ENCODE peak calls at places on chromosomes 11 and 22, in nine cellular contexts. J, U, H, M, A, P, X, B and L are unnamed samples.

GRCh38 chr11:8671242-8671641 is 11.2 kb downstream of the TRIM66 start:
- DNase-seq in J (peak), U (no peak), H (peak), M (no peak), A (peak), P (no peak), X (peak), B (peak), L (no peak)

GRCh38 chr22:19867617-19868016 is 12.9 kb upstream of the GNB1L start:
- DNase-seq in J (no peak), U (no peak), H (no peak), M (no peak), A (no peak), P (no peak), X (no peak), B (no peak), L (no peak)

GRCh38 chr11:1298695-1299492 is 10.5 kb downstream of the TOLLIP start:
- DNase-seq in J (no peak), U (no peak), H (no peak), M (no peak), A (no peak), P (no peak), X (no peak), B (peak), L (no peak)

GRCh38 chr11:121503056-121503455 is 50.3 kb upstream of the SORL1-AS1 start:
- DNase-seq in J (no peak), U (no peak), H (no peak), M (no peak), A (no peak), P (no peak), X (no peak), B (no peak), L (no peak)

GRCh38 chr11:126082251-126083109 is 19.8 kb upstream of the CDON start:
- DNase-seq in J (peak), U (no peak), H (no peak), M (no peak), A (no peak), P (no peak), X (no peak), B (peak), L (no peak)

GRCh38 chr11:72398058-72398758 is 36.1 kb downstream of the CLPB start:
- DNase-seq in J (no peak), U (no peak), H (no peak), M (no peak), A (no peak), P (no peak), X (no peak), B (no peak), L (no peak)

GRCh38 chr11:65355776-65356393 is 1.3 kb downstream of the TIGD3 start:
- DNase-seq in J (peak), U (no peak), H (no peak), M (no peak), A (peak), P (no peak), X (peak), B (no peak), L (no peak)

GRCh38 chr11:78221396-78222315 is 32.9 kb downstream of the USP35 start:
- DNase-seq in J (no peak), U (no peak), H (no peak), M (no peak), A (no peak), P (no peak), X (no peak), B (no peak), L (no peak)

GRCh38 chr11:27563201-27563600 is 56.6 kb upstream of the LIN7C start:
- DNase-seq in J (no peak), U (no peak), H (no peak), M (no peak), A (peak), P (no peak), X (no peak), B (no peak), L (no peak)

GRCh38 chr11:26319906-26320305 is 12.0 kb upstream of the ANO3 start:
- DNase-seq in J (no peak), U (no peak), H (no peak), M (no peak), A (no peak), P (no peak), X (no peak), B (no peak), L (no peak)

GRCh38 chr22:32587449-32587848 is 112.8 kb downstream of the FBXO7 start:
- DNase-seq in J (no peak), U (no peak), H (no peak), M (no peak), A (no peak), P (no peak), X (no peak), B (no peak), L (no peak)

GRCh38 chr11:46304605-46305004 is 27.1 kb downstream of the CREB3L1 start:
- DNase-seq in J (no peak), U (no peak), H (no peak), M (no peak), A (no peak), P (no peak), X (no peak), B (no peak), L (no peak)

GRCh38 chr22:30605449-30606110 is 1.4 kb upstream of the TCN2 start:
- DNase-seq in J (peak), U (peak), H (no peak), M (no peak), A (peak), P (no peak), X (no peak), B (peak), L (no peak)

GRCh38 chr11:60880635-60881282 is 13.4 kb downstream of the ZP1 start:
- DNase-seq in J (no peak), U (no peak), H (no peak), M (no peak), A (no peak), P (no peak), X (no peak), B (peak), L (no peak)

GRCh38 chr11:62544521-62545436 is 1.8 kb downstream of the AHNAK start:
- DNase-seq in J (no peak), U (no peak), H (no peak), M (no peak), A (no peak), P (no peak), X (no peak), B (no peak), L (no peak)

GRCh38 chr11:35330924-35331323 is 88.4 kb downstream of the SLC1A2 start:
- DNase-seq in J (no peak), U (no peak), H (no peak), M (peak), A (no peak), P (peak), X (no peak), B (no peak), L (no peak)

GRCh38 chr22:35961480-35961902 is 67.1 kb downstream of the RBFOX2 start:
- DNase-seq in J (peak), U (no peak), H (no peak), M (no peak), A (peak), P (no peak), X (peak), B (peak), L (no peak)